ENCODE peak calls at places on chromosomes 1 and 21, in four cellular contexts. X is body of pancreas, J is adrenal gland, O is neural progenitor cell. G is an unnamed sample. For H3K4me1, the result is how much of the 10 kb centered on the place peaks cover.

GRCh38 chr1:83822206-83822605 is 176.7 kb downstream of the TTLL7 start:
- DNase-seq in X (no peak), J (no peak), O (no peak), G (no peak)

GRCh38 chr1:177600371-177600770 is 369.5 kb downstream of the SEC16B start:
- DNase-seq in O (no peak), X (no peak), J (no peak), G (no peak)

GRCh38 chr1:3745590-3746381 is 6.5 kb upstream of the CCDC27 start:
- DNase-seq in O (no peak), X (no peak), J (no peak), G (no peak)

GRCh38 chr1:186442651-186443114 is 18.2 kb downstream of the PDC start:
- DNase-seq in J (no peak), X (no peak), O (no peak), G (no peak)

GRCh38 chr1:214549604-214550338 is 1.6 kb downstream of the PTPN14 start:
- DNase-seq in O (peak), X (no peak), J (no peak), G (peak)

GRCh38 chr21:34754690-34755647 is 86.2 kb downstream of the CLIC6 start:
- DNase-seq in J (no peak), O (no peak), X (no peak), G (no peak)

GRCh38 chr1:222417264-222417663 is 130.6 kb downstream of the HHIPL2 start:
- DNase-seq in O (no peak), X (no peak), J (no peak), G (no peak)

GRCh38 chr21:32099812-32100416 is 178.9 kb downstream of the MIS18A start:
- DNase-seq in O (peak), J (no peak), X (no peak), G (no peak)

GRCh38 chr1:109659145-109659544 is 3.2 kb downstream of the GSTM4 start:
- DNase-seq in J (no peak), O (no peak), X (peak), G (no peak)

GRCh38 chr1:211724711-211725196 is 49.3 kb upstream of the NEK2 start:
- DNase-seq in J (no peak), X (peak), O (peak), G (peak)

GRCh38 chr1:43558346-43558841 is 27.7 kb downstream of the PTPRF start:
- DNase-seq in X (peak), O (peak), J (no peak), G (no peak)

GRCh38 chr1:154848983-154849382 is 21.1 kb downstream of the KCNN3 start:
- DNase-seq in O (no peak), J (no peak), X (no peak), G (no peak)

GRCh38 chr1:36561365-36561731 is 78.6 kb upstream of the CSF3R start:
- DNase-seq in O (no peak), J (no peak), X (no peak), G (no peak)

GRCh38 chr1:67614511-67614934 is 70.5 kb upstream of the GADD45A start:
- DNase-seq in J (no peak), X (no peak), O (no peak), G (no peak)

DNA sequence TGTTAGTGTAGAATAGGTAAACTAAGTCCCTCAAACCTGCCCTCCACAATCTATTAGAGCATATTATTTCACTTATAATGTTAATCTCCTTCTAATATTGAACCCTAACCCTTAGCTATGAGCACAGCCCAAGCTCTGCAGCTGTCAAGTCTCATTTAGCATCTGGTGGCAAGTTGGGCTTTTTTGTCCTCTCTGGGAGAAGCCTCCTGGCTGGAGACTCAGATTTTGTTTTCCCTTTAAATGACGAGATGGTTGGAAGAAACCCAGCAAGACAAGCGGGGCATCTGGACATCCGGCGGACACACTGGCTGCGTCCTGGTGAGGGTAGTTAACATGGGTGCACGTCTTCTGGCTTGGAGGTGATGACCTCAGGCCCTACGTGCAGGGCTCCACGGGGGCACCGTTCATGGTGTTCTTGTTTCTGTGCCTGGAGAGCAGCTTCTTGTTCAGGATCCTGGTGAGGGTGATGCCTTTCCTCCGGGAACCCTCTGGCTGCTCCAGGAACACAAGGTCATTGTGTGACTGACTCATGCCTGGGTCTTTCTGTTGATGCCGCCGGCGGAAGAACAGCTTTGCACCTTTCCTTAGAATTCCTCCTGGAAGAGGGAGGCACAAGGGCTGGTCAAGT is 9.7 kb upstream of the PRDM15 start:
- DNase-seq in J (peak), X (no peak), O (no peak), G (no peak)
- H3K27ac ChIP-seq in J (peak), X (no peak), O (no peak), G (no peak)

DNA sequence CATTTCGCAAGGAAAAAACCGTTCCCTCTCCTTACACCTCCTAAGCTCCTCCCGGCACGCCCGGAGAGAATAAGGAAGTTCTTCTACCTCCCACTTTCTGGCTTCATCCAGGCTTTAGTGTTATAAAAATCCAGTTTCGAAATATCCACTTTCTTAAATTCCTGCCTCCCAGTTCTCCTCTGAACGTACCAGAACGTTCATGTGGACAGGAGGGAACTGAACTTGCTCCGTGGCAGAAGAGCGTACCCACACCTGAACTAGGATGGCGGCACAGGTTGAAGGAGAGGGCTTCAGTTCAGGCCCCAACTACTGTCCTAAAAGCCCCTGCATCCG is 4.4 kb downstream of the LMX1A start:
- DNase-seq in X (no peak), J (no peak), O (peak), G (no peak)
- H3K4me3 ChIP-seq in X (no peak), J (no peak), O (peak), G (no peak)

GRCh38 chr1:212781225-212781624 is 10.4 kb downstream of the NSL1 start:
- DNase-seq in J (no peak), X (no peak), O (no peak), G (no peak)

GRCh38 chr1:212780759-212781158 is 10.8 kb downstream of the NSL1 start:
- DNase-seq in O (no peak), J (no peak), X (no peak), G (no peak)

GRCh38 chr1:212783976-212784375 is 7.6 kb downstream of the NSL1 start:
- DNase-seq in O (no peak), X (no peak), J (no peak), G (no peak)

GRCh38 chr1:212785871-212786270 is 5.7 kb downstream of the NSL1 start:
- DNase-seq in O (no peak), J (no peak), X (no peak), G (no peak)

GRCh38 chr1:212782422-212783154 is 9.0 kb downstream of the NSL1 start:
- DNase-seq in X (no peak), J (no peak), O (no peak), G (peak)
- H3K4me1 ChIP-seq in X (under half), J (under half), O (under half), G (under half)

DNA sequence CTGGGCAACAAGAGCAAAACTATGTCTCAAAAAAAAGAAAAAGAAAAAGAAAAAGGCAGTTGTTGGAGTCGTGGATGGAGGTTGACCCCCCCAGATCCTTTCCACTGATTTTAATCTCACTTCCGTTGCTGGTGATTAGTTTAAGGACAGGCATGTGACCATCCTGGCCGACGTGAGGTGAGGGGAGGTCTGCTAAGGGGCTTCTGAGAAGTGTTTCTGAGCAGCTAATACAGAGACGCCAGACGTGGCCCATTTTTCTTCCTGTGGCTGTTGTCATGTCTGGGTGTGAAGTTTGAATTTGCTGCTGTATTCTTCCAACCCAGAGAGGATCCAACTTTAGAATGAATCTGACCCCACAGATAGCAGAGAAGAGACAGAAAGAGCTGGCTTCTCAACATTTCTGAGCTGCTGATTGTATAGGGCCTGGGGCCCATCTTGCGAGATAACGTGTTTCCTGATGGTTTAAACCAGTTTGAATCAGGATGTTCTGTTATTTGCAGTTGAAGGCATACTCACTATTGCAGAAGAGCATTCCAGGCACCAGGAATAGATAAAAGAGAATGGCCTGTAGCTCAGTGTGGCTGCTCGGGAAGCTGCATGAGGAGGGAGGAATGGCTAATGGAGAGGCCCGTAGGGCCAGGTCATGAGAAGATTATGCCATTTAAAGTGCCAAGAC is 22.8 kb upstream of the SSBP3 start:
- DNase-seq in X (no peak), O (no peak), J (no peak), G (no peak)
- H3K27ac ChIP-seq in X (no peak), O (no peak), J (no peak), G (no peak)

DNA sequence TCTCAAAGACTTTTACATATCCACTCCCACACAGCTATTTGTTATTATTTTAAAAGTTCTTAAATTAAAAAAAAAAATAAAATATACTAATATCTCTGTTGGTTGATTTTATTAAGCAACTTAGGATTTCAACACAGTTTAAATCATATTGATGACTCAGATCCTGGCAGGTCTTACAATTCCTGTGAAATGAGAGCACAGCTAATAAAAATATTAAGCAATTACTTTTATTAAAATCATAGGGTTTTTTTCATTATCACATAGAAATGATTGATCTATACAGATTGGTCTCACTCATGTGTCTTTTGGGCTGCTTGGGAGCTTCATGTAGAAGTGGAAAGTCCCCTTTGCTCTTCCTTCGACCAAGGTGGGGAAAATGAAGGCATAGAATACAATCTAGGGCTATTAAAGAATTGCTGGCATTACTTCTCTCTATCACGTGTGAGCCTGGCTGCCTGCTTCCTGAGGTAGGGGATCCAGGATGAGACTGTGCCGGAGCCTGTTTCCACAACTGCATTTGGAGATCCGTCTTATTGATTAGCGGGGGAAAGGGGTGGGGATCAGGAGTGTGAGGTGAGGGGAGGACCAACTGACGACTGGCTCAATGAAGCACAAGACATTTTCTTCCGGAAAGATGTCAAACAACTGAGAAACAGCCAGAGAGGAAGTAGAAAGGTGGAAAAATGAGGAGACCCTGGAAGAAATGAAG is 858.0 kb downstream of the USP25 start:
- DNase-seq in J (peak), X (peak), O (peak), G (no peak)
- H3K4me3 ChIP-seq in J (no peak), X (no peak), O (peak), G (no peak)

G was measured in SJCRH30.